ENCODE peak calls at places on chromosomes 2 and 18, in five cellular contexts. One of them, this sample, is unnamed. For H3K4me1, the result is how much of the 10 kb centered on the place peaks cover.

GRCh38 chr2:69554981-69555380 is 88.6 kb downstream of the AAK1 start:
- DNase-seq in PC-3: no peak
- DNase-seq in A549: no peak
- DNase-seq in heart left ventricle: no peak
- DNase-seq in heart right ventricle: no peak
- DNase-seq in this sample: no peak

GRCh38 chr2:39000552-39000951 is 110.9 kb downstream of the ARHGEF33 start:
- DNase-seq in PC-3: no peak
- DNase-seq in heart right ventricle: no peak
- DNase-seq in A549: no peak
- DNase-seq in heart left ventricle: no peak
- DNase-seq in this sample: no peak

GRCh38 chr2:218063541-218064295 is 5.3 kb upstream of the RUFY4 start:
- DNase-seq in PC-3: no peak
- DNase-seq in heart left ventricle: no peak
- DNase-seq in heart right ventricle: no peak
- DNase-seq in A549: no peak
- DNase-seq in this sample: no peak

GRCh38 chr2:236123716-236124115 is 44.5 kb downstream of the GBX2 start:
- DNase-seq in heart right ventricle: no peak
- DNase-seq in PC-3: no peak
- DNase-seq in A549: no peak
- DNase-seq in heart left ventricle: no peak
- DNase-seq in this sample: no peak

GRCh38 chr2:178860551-178860950 is 53.3 kb upstream of the TTN start:
- DNase-seq in heart left ventricle: peak
- DNase-seq in heart right ventricle: peak
- DNase-seq in A549: no peak
- DNase-seq in PC-3: no peak
- DNase-seq in this sample: peak

GRCh38 chr18:61833978-61834377 is 58.8 kb downstream of the RNF152 start:
- DNase-seq in PC-3: no peak
- DNase-seq in heart right ventricle: no peak
- DNase-seq in heart left ventricle: no peak
- DNase-seq in A549: no peak
- DNase-seq in this sample: no peak

GRCh38 chr2:117485588-117485987 is 328.9 kb upstream of the DDX18 start:
- DNase-seq in A549: no peak
- DNase-seq in heart right ventricle: no peak
- DNase-seq in heart left ventricle: no peak
- DNase-seq in PC-3: no peak
- DNase-seq in this sample: no peak

GRCh38 chr18:67520276-67521035 is 3.9 kb upstream of the DSEL start:
- DNase-seq in heart left ventricle: peak
- DNase-seq in A549: no peak
- DNase-seq in heart right ventricle: no peak
- DNase-seq in PC-3: no peak
- DNase-seq in this sample: no peak

GRCh38 chr2:64943387-64944150 is 45.6 kb upstream of the SLC1A4 start:
- DNase-seq in A549: peak
- DNase-seq in PC-3: peak
- DNase-seq in heart right ventricle: peak
- DNase-seq in heart left ventricle: peak
- DNase-seq in this sample: peak

GRCh38 chr18:13629841-13630747 is 96.3 kb downstream of the FAM210A start:
- DNase-seq in A549: peak
- DNase-seq in heart left ventricle: peak
- DNase-seq in PC-3: peak
- DNase-seq in heart right ventricle: no peak
- DNase-seq in this sample: no peak

GRCh38 chr18:37671530-37671929 is 105.9 kb upstream of the CELF4 start:
- DNase-seq in heart right ventricle: no peak
- DNase-seq in A549: no peak
- DNase-seq in heart left ventricle: no peak
- DNase-seq in PC-3: no peak
- DNase-seq in this sample: no peak

GRCh38 chr2:70892750-70893149 is 43.0 kb upstream of the ATP6V1B1 start:
- DNase-seq in PC-3: no peak
- DNase-seq in A549: no peak
- DNase-seq in heart right ventricle: no peak
- DNase-seq in heart left ventricle: no peak
- DNase-seq in this sample: no peak

GRCh38 chr2:207156451-207157161 is 9.1 kb downstream of the KLF7 start:
- DNase-seq in heart left ventricle: no peak
- DNase-seq in A549: no peak
- DNase-seq in heart right ventricle: no peak
- DNase-seq in PC-3: no peak
- DNase-seq in this sample: no peak

GRCh38 chr2:207155516-207155915 is 10.2 kb downstream of the KLF7 start:
- DNase-seq in PC-3: no peak
- DNase-seq in heart right ventricle: no peak
- DNase-seq in A549: no peak
- DNase-seq in heart left ventricle: no peak
- DNase-seq in this sample: no peak

GRCh38 chr2:207154556-207155179 is 11.1 kb downstream of the KLF7 start:
- DNase-seq in A549: no peak
- DNase-seq in PC-3: no peak
- DNase-seq in heart left ventricle: no peak
- DNase-seq in heart right ventricle: no peak
- DNase-seq in this sample: no peak

GRCh38 chr2:207157162-207157481 is 8.6 kb downstream of the KLF7 start:
- DNase-seq in A549: no peak
- DNase-seq in heart right ventricle: no peak
- DNase-seq in heart left ventricle: no peak
- DNase-seq in PC-3: no peak
- DNase-seq in this sample: no peak

GRCh38 chr2:207156045-207156444 is 9.7 kb downstream of the KLF7 start:
- DNase-seq in heart left ventricle: no peak
- DNase-seq in heart right ventricle: no peak
- DNase-seq in PC-3: no peak
- DNase-seq in A549: no peak
- DNase-seq in this sample: no peak
- H3K4me1 ChIP-seq in heart left ventricle: half or more
- H3K4me1 ChIP-seq in heart right ventricle: half or more
- H3K4me1 ChIP-seq in PC-3: under half
- H3K4me1 ChIP-seq in A549: half or more
- H3K4me1 ChIP-seq in this sample: half or more

GRCh38 chr18:23226930-23227728 is 91.8 kb downstream of the CABLES1 start:
- DNase-seq in heart right ventricle: peak
- DNase-seq in heart left ventricle: peak
- DNase-seq in A549: no peak
- DNase-seq in PC-3: peak
- DNase-seq in this sample: peak

GRCh38 chr18:23229472-23229871 is 94.2 kb downstream of the CABLES1 start:
- DNase-seq in PC-3: no peak
- DNase-seq in A549: no peak
- DNase-seq in heart right ventricle: no peak
- DNase-seq in heart left ventricle: no peak
- DNase-seq in this sample: no peak

GRCh38 chr18:23227729-23228075 is 92.4 kb downstream of the CABLES1 start:
- DNase-seq in PC-3: no peak
- DNase-seq in A549: no peak
- DNase-seq in heart left ventricle: no peak
- DNase-seq in heart right ventricle: no peak
- DNase-seq in this sample: no peak

GRCh38 chr18:23226386-23226785 is 91.1 kb downstream of the CABLES1 start:
- DNase-seq in heart left ventricle: no peak
- DNase-seq in heart right ventricle: no peak
- DNase-seq in A549: no peak
- DNase-seq in PC-3: no peak
- DNase-seq in this sample: no peak

DNA sequence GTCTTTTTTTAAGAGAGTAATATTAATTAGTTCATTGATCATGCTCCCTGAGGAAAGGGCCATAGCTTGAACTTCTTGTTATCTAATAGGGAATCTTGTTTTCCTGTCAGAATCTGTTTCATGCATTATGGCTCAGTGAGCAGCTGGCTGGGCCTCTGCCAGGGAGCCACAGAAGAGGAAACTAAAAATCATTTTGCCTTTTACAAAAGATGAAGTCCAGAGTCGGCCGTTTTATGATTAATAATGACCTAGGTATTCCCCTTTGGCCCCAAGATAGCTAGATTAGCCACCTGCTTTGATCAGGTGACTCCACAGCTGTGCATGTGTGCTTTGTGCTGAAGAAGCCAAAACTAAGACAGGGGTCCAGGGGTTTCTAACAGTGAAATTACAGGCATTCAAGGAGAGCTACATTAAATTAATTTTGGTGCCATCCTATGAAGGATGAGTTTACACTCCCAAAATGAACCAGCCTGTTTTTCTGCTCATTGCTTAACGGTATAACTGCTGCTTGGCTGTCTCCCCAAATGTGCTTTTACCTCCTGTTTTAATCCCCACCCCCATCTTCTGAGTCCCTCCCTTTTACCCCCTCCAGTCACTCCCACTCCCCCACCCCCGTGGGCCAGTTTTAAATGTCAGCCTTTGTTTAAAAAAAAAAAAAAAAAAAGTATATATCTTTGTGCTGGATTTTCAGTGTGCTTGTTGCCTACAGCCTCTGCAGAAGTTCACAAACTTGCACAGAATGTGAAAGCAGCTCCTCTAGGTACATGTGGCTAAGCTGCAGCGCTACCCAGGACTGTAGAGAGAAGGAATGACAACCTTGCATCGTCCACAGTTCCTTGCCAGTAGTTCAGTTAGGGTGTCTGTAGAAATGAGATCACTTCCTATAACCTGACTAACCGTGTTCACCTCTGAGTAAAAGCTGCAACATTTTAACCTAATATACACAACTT is 93.1 kb downstream of the CABLES1 start:
- DNase-seq in heart right ventricle: no peak
- DNase-seq in PC-3: peak
- DNase-seq in heart left ventricle: no peak
- DNase-seq in A549: no peak
- DNase-seq in this sample: no peak
- H3K4me1 ChIP-seq in heart right ventricle: under half
- H3K4me1 ChIP-seq in PC-3: half or more
- H3K4me1 ChIP-seq in heart left ventricle: half or more
- H3K4me1 ChIP-seq in A549: under half
- H3K4me1 ChIP-seq in this sample: under half

GRCh38 chr18:49845629-49846252 is 32.4 kb upstream of the ACAA2 start:
- DNase-seq in A549: no peak
- DNase-seq in heart left ventricle: peak
- DNase-seq in PC-3: no peak
- DNase-seq in heart right ventricle: no peak
- DNase-seq in this sample: no peak
- H3K4me1 ChIP-seq in A549: under half
- H3K4me1 ChIP-seq in heart left ventricle: under half
- H3K4me1 ChIP-seq in PC-3: under half
- H3K4me1 ChIP-seq in heart right ventricle: under half
- H3K4me1 ChIP-seq in this sample: under half

DNA sequence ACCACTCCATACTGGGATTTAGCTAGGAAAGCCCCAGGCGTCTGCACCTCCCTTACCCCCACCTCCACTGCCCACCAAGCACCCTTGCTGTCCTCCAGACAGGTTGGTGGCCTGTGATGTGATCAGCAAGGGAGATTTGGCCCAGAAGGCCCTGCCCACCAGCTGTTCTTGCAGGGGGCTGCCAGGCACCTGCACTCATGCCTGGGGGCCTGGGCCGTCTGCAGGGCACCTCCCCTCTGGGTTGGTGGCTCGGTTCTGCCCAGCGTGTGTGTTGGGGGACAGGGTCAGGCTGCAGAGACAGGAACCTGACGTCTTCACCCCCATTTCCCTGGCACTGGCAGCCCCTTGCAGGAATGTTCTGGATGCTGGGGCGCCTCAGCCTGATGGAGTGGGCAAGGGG is 5.8 kb downstream of the DNMT3A start:
- DNase-seq in heart left ventricle: no peak
- DNase-seq in PC-3: no peak
- DNase-seq in heart right ventricle: no peak
- DNase-seq in A549: no peak
- DNase-seq in this sample: no peak
- H3K4me1 ChIP-seq in heart left ventricle: half or more
- H3K4me1 ChIP-seq in PC-3: under half
- H3K4me1 ChIP-seq in heart right ventricle: half or more
- H3K4me1 ChIP-seq in A549: under half
- H3K4me1 ChIP-seq in this sample: half or more

DNA sequence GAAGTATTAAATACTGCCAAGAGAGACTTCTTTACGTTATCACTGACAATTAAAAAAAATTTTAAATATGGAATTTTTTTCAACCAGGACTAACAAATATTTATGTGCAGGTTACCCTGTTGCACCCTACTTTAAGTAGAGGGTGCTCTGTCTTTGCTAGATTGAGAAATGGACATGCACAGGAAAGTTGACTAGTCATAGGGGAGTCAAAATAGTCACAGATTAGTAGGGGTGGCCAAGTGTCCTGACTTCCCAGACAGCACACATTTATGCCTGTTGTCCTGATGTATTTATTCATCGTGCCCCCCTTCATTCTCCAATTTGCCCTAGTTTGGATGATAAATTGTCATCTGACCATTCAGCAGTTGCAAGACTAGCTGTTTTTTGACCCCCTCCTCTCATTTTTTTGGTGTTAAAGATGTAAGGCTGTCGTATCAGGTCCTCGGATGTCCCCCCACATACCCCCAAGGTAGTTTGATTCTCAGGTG is 20.3 kb downstream of the CAB39 start:
- DNase-seq in heart left ventricle: no peak
- DNase-seq in PC-3: no peak
- DNase-seq in heart right ventricle: no peak
- DNase-seq in A549: no peak
- DNase-seq in this sample: no peak
- H3K4me1 ChIP-seq in heart left ventricle: half or more
- H3K4me1 ChIP-seq in PC-3: under half
- H3K4me1 ChIP-seq in heart right ventricle: under half
- H3K4me1 ChIP-seq in A549: under half
- H3K4me1 ChIP-seq in this sample: under half

DNA sequence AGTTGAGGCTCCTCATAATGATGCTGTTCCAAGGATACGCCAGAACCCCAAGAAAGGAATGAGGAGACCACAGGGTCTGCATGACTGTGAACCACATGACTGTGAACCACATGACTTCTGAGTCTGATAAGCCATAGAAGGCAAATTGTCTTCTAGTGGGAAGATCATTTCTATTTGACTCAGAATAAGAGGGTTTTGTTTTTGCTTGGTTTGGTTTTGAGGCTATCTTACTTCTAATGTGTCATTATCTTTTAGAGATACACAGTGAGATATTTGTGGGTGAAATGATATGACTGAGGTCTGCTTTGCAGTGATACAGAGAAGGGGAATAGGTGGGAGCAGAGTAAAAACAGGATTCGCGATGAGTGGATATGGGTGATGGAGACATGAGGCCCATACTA is 28.9 kb upstream of the BCL2L11 start:
- DNase-seq in PC-3: no peak
- DNase-seq in A549: no peak
- DNase-seq in heart right ventricle: no peak
- DNase-seq in heart left ventricle: no peak
- DNase-seq in this sample: no peak
- H3K4me1 ChIP-seq in PC-3: under half
- H3K4me1 ChIP-seq in A549: under half
- H3K4me1 ChIP-seq in heart right ventricle: under half
- H3K4me1 ChIP-seq in heart left ventricle: under half
- H3K4me1 ChIP-seq in this sample: under half